ENCODE peak calls at places on chromosomes 12 and 14, in five cellular contexts. Y is lung, E is cardiac muscle cell, I is suprapubic skin, M is tibial artery. K is an unnamed sample. For H3K9me3 and H3K4me1, the result is how much of the 10 kb centered on the place peaks cover.

GRCh38 chr12:58099476-58099875 is 158.1 kb downstream of the ATP23 start:
- DNase-seq in I (no peak), E (no peak), M (no peak), Y (no peak), K (no peak)

GRCh38 chr14:81927069-81927468 is 393.4 kb upstream of the SEL1L start:
- DNase-seq in E (peak), I (no peak), M (no peak), Y (no peak), K (no peak)

GRCh38 chr12:30988887-30989286 is 62.3 kb downstream of the TSPAN11 start:
- DNase-seq in M (no peak), I (no peak), Y (no peak), E (no peak), K (peak)

GRCh38 chr12:53325539-53326061 is 4.2 kb upstream of the AAAS start:
- DNase-seq in I (no peak), M (peak), Y (no peak), E (no peak), K (peak)

GRCh38 chr12:43072431-43072830 is 479.6 kb downstream of the ADAMTS20 start:
- DNase-seq in E (no peak), Y (no peak), M (no peak), I (no peak), K (no peak)

GRCh38 chr12:80460972-80461371 is 16.9 kb downstream of the PTPRQ start:
- DNase-seq in Y (no peak), I (no peak), M (no peak), E (no peak), K (no peak)

GRCh38 chr12:94603434-94604068 is 46.8 kb downstream of the TMCC3 start:
- DNase-seq in Y (no peak), E (no peak), I (no peak), M (no peak), K (no peak)

GRCh38 chr12:51345681-51346080 is 798 bp downstream of the CELA1 start:
- DNase-seq in M (no peak), E (peak), I (no peak), Y (no peak), K (no peak)

GRCh38 chr14:102804858-102805257 is 27.6 kb downstream of the TRAF3 start:
- DNase-seq in I (no peak), Y (no peak), E (no peak), M (no peak), K (no peak)

GRCh38 chr12:22287776-22288621 is 46.5 kb downstream of the ST8SIA1 start:
- DNase-seq in I (no peak), E (peak), M (no peak), Y (no peak), K (no peak)

GRCh38 chr12:69686731-69687130 is 12.4 kb downstream of the BEST3 start:
- DNase-seq in I (no peak), Y (no peak), E (no peak), M (no peak), K (no peak)

GRCh38 chr12:13203028-13203922 is 6.7 kb downstream of the EMP1 start:
- DNase-seq in E (peak), M (peak), Y (no peak), I (peak), K (no peak)

GRCh38 chr14:105986896-105987284 is 460.5 kb downstream of the TMEM121 start:
- DNase-seq in M (no peak), E (no peak), I (no peak), Y (no peak), K (no peak)

GRCh38 chr14:105989746-105990302 is 463.4 kb downstream of the TMEM121 start:
- DNase-seq in M (no peak), Y (no peak), E (no peak), I (no peak), K (no peak)

GRCh38 chr14:105982664-105983063 is 456.3 kb downstream of the TMEM121 start:
- DNase-seq in Y (no peak), I (no peak), E (no peak), M (no peak), K (no peak)

DNA sequence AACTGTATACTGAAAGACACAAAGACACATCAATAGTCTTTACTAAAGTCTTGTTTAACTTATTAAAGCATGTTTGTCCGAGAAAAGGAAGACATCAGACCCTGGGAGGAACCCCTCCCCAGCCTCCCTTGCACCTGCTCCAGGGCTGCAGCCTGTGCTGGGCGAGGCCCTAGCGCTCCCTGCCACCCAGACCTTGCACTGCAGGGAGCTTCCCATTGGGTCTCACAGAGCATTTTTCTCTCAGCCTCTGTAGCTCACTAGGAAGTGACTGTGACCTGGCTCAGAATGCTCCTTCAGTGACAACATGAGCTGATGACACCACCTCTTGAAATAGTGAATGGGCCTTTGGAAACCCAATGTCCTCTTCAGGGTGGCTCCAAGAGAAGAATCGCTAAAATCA is 461.2 kb downstream of the TMEM121 start:
- DNase-seq in I (no peak), Y (no peak), M (no peak), E (no peak), K (no peak)
- H3K9me3 ChIP-seq in I (under half), Y (under half), M (under half), E (under half), K (under half)

GRCh38 chr14:100667706-100668105 is 59.0 kb upstream of the DLK1 start:
- DNase-seq in I (no peak), E (no peak), Y (no peak), M (no peak), K (no peak)
- H3K4me3 ChIP-seq in I (no peak), E (no peak), Y (no peak), M (no peak), K (no peak)

DNA sequence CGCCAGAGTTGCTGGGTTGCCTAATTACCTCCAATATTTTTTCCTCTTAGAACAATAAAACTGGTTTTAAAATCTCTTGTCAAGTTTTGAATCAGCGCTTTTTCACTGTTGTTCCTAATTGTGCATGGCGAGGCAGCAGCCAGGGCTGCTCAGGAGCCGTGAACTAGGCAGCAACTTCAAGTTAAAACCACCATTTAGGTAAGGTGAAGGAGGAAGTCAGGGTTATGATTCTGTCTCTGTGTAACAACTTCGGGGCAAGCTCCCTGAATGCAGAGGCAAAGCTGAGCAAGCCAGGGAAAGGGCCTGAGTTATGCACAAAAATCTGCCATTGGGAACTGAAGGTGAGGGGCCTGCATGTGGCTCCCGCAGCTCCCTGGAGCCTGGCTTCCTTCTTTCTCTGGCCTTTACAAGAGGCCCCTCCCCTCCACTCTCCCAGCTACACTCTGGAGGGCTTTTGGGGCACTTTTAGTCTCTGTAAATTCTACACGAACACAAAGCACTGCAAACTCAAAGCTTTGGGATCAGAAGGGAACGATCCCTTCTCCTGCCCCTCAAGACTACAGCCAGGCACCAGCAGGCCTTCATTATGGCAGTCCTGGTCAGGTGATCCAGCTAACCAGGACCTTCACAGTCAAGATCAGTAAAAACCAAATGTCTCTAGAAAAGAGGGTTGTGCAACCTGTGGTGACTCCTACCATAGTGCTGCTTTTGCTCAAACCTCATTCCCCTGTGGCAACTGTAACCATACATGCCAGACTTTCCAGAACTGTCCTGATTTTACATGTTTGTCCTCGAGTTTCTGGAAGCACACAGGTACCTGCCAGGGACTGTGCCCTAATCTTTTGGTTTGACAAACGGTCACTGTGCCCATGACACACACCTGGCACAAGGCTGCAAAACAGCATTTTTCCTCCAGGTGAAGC is 67.3 kb upstream of the PTGR2 start:
- DNase-seq in I (no peak), E (peak), Y (no peak), M (no peak), K (peak)
- H3K4me1 ChIP-seq in I (half or more), E (under half), Y (under half), M (half or more), K (under half)

GRCh38 chr12:38025916-38026315 is 290.7 kb upstream of the ALG10B start:
- DNase-seq in E (no peak), M (no peak), I (no peak), Y (no peak), K (no peak)
- H3K9me3 ChIP-seq in E (under half), M (under half), I (under half), Y (under half), K (under half)

DNA sequence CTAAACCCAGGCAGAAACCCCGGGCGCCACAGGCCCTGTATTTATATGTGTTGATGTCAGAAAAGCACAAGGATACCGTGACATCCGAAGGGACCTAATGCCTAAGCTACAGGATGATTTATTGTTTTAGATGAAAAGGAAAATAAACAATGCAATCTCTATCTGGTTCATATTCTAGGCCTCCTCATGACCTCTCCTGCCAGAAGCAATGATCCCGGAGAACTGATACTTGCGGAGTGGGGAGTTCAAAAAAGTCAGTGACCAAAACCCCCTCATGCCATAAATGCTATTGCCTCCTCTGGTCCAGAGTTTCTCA is 849 bp upstream of the CSRP2 start:
- DNase-seq in I (no peak), Y (no peak), M (no peak), E (no peak), K (peak)
- H3K4me3 ChIP-seq in I (peak), Y (no peak), M (peak), E (peak), K (peak)